ENCODE peak calls at places on chromosomes 16 and 17, in eight cellular contexts. S, C, P, L, Z, N, M and T are unnamed samples.

GRCh38 chr16:62036101-62036806 is at the start of gene CDH8:
- DNase-seq in L (no peak), P (no peak), Z (no peak), C (peak), S (no peak), M (no peak), N (no peak), T (no peak)

GRCh38 chr17:31856750-31857149 is 2.3 kb downstream of the COPRS start:
- DNase-seq in S (no peak), C (no peak), N (no peak), M (no peak), Z (no peak), L (no peak), P (no peak), T (no peak)

GRCh38 chr17:16820161-16820877 is 130.3 kb downstream of the CCDC144A start:
- DNase-seq in Z (no peak), P (no peak), M (no peak), L (no peak), S (peak), N (no peak), C (no peak), T (peak)

GRCh38 chr17:77281024-77281903 is 140.5 kb downstream of the SEC14L1 start:
- DNase-seq in Z (no peak), M (no peak), C (peak), S (peak), N (peak), L (peak), P (peak), T (no peak)

GRCh38 chr17:68697850-68698313 is 96.7 kb upstream of the FAM20A start:
- DNase-seq in Z (no peak), L (no peak), M (no peak), S (no peak), C (no peak), P (no peak), N (no peak), T (no peak)

GRCh38 chr16:56121156-56121500 is 70.2 kb upstream of the GNAO1 start:
- DNase-seq in N (no peak), C (no peak), P (no peak), M (no peak), L (no peak), S (no peak), Z (no peak), T (no peak)

GRCh38 chr16:65936096-65936495 is 430.4 kb upstream of the CDH5 start:
- DNase-seq in C (no peak), N (no peak), L (no peak), M (peak), Z (no peak), P (no peak), S (no peak), T (peak)

GRCh38 chr17:81514735-81515529 is 2.3 kb upstream of the ACTG1 start:
- DNase-seq in P (no peak), S (peak), Z (peak), N (peak), L (peak), C (peak), M (no peak), T (peak)

GRCh38 chr16:9602201-9602600 is 510.8 kb downstream of the HAPSTR1 start:
- DNase-seq in C (no peak), N (no peak), Z (no peak), S (no peak), M (no peak), L (no peak), P (no peak), T (no peak)

GRCh38 chr17:19596869-19597268 is 51.7 kb upstream of the ALDH3A2 start:
- DNase-seq in S (no peak), P (no peak), N (no peak), Z (no peak), L (no peak), M (no peak), C (no peak), T (no peak)

GRCh38 chr17:81500026-81500425 is 12.6 kb downstream of the ACTG1 start:
- DNase-seq in C (no peak), N (no peak), M (no peak), P (no peak), S (no peak), Z (no peak), L (no peak), T (no peak)

GRCh38 chr16:60922920-60923319 is 1113.3 kb downstream of the CDH8 start:
- DNase-seq in M (no peak), P (no peak), Z (no peak), N (no peak), C (no peak), L (no peak), S (no peak), T (no peak)

GRCh38 chr17:17001076-17001777 is 29.3 kb upstream of the TNFRSF13B start:
- DNase-seq in L (no peak), S (no peak), Z (no peak), M (no peak), C (no peak), N (peak), P (no peak), T (no peak)

GRCh38 chr16:22264786-22265185 is 32.4 kb upstream of the POLR3E start:
- DNase-seq in N (no peak), S (no peak), M (no peak), C (no peak), P (no peak), Z (no peak), L (no peak), T (no peak)

GRCh38 chr16:7731121-7731520 is 398.5 kb downstream of the RBFOX1 start:
- DNase-seq in M (no peak), L (no peak), N (no peak), Z (no peak), C (no peak), S (no peak), P (no peak), T (no peak)

GRCh38 chr17:5770556-5771270 is 186.4 kb upstream of the NLRP1 start:
- DNase-seq in P (no peak), C (no peak), L (no peak), N (no peak), S (no peak), Z (no peak), M (no peak), T (no peak)

GRCh38 chr16:57651344-57652333 is 16.5 kb upstream of the ADGRG3 start:
- DNase-seq in C (no peak), L (peak), S (no peak), Z (peak), P (no peak), M (no peak), N (no peak), T (no peak)

GRCh38 chr16:13377143-13377542 is 475.7 kb downstream of the SHISA9 start:
- DNase-seq in C (no peak), N (no peak), Z (no peak), L (no peak), S (no peak), P (no peak), M (no peak), T (no peak)

GRCh38 chr17:18920911-18921441 is 31.0 kb upstream of the SLC5A10 start:
- DNase-seq in L (peak), N (no peak), M (no peak), C (no peak), S (no peak), Z (peak), P (no peak), T (no peak)

GRCh38 chr16:75559564-75560372 is 3.7 kb upstream of the TMEM231 start:
- DNase-seq in C (no peak), S (no peak), Z (no peak), P (no peak), M (no peak), L (no peak), N (peak), T (peak)

GRCh38 chr17:5788266-5788900 is 204.1 kb upstream of the NLRP1 start:
- DNase-seq in L (no peak), S (no peak), P (no peak), C (no peak), Z (no peak), M (no peak), N (no peak), T (peak)

GRCh38 chr16:2458887-2459646 is 842 bp upstream of the TEDC2 start:
- DNase-seq in C (no peak), L (no peak), P (no peak), M (no peak), S (no peak), N (peak), Z (peak), T (no peak)

GRCh38 chr16:48555597-48555996 is 54.4 kb downstream of the N4BP1 start:
- DNase-seq in N (no peak), Z (no peak), M (no peak), P (no peak), S (no peak), L (no peak), C (no peak), T (no peak)

GRCh38 chr17:81511800-81512559 is 619 bp downstream of the ACTG1 start:
- DNase-seq in N (no peak), S (peak), Z (no peak), L (no peak), M (no peak), C (no peak), P (no peak), T (no peak)

GRCh38 chr17:6052926-6053325 is 17.3 kb upstream of the WSCD1 start:
- DNase-seq in N (no peak), M (no peak), S (no peak), L (no peak), Z (no peak), P (no peak), C (no peak), T (no peak)